ENCODE peak calls at places on chromosome 4, in nine cellular contexts. One of them, this sample, is unnamed.

GRCh38 chr4:124530464-124531077 is 182.0 kb downstream of the ANKRD50 start:
- DNase-seq in ascending aorta: no peak
- DNase-seq in suprapubic skin: no peak
- DNase-seq in OCI-LY7: no peak
- DNase-seq in tibial artery: no peak
- DNase-seq in GM23338: no peak
- DNase-seq in CD8-positive, alpha-beta memory T cell: no peak
- DNase-seq in mesenchymal stem cell: peak; percentile 94
- DNase-seq in caudate nucleus: no peak
- DNase-seq in this sample: no peak

GRCh38 chr4:26701786-26702227 is 117.9 kb downstream of the TBC1D19 start:
- DNase-seq in CD8-positive, alpha-beta memory T cell: no peak
- DNase-seq in ascending aorta: no peak
- DNase-seq in GM23338: no peak
- DNase-seq in tibial artery: no peak
- DNase-seq in OCI-LY7: no peak
- DNase-seq in suprapubic skin: no peak
- DNase-seq in caudate nucleus: no peak
- DNase-seq in mesenchymal stem cell: peak; percentile 26
- DNase-seq in this sample: no peak

GRCh38 chr4:16259531-16260246 is 33.4 kb upstream of the TAPT1 start:
- DNase-seq in OCI-LY7: no peak
- DNase-seq in tibial artery: no peak
- DNase-seq in CD8-positive, alpha-beta memory T cell: no peak
- DNase-seq in mesenchymal stem cell: no peak
- DNase-seq in suprapubic skin: no peak
- DNase-seq in ascending aorta: no peak
- DNase-seq in GM23338: no peak
- DNase-seq in caudate nucleus: no peak
- DNase-seq in this sample: no peak

GRCh38 chr4:105990933-105991332 is 95.7 kb downstream of the NPNT start:
- DNase-seq in mesenchymal stem cell: peak; percentile 79
- DNase-seq in ascending aorta: peak; percentile 86
- DNase-seq in tibial artery: peak; percentile 88
- DNase-seq in GM23338: no peak
- DNase-seq in caudate nucleus: no peak
- DNase-seq in CD8-positive, alpha-beta memory T cell: no peak
- DNase-seq in suprapubic skin: peak; percentile 72
- DNase-seq in OCI-LY7: no peak
- DNase-seq in this sample: peak; percentile 74

GRCh38 chr4:123813901-123814300 is 417.3 kb downstream of the SPRY1 start:
- DNase-seq in caudate nucleus: no peak
- DNase-seq in mesenchymal stem cell: no peak
- DNase-seq in GM23338: no peak
- DNase-seq in ascending aorta: no peak
- DNase-seq in CD8-positive, alpha-beta memory T cell: no peak
- DNase-seq in suprapubic skin: no peak
- DNase-seq in tibial artery: no peak
- DNase-seq in OCI-LY7: no peak
- DNase-seq in this sample: no peak

GRCh38 chr4:41142356-41142755 is 72.0 kb downstream of the APBB2 start:
- DNase-seq in CD8-positive, alpha-beta memory T cell: no peak
- DNase-seq in tibial artery: peak; percentile 76
- DNase-seq in caudate nucleus: no peak
- DNase-seq in GM23338: no peak
- DNase-seq in OCI-LY7: no peak
- DNase-seq in ascending aorta: no peak
- DNase-seq in mesenchymal stem cell: no peak
- DNase-seq in suprapubic skin: no peak
- DNase-seq in this sample: no peak

GRCh38 chr4:110625593-110626292 is 2.9 kb upstream of the PITX2 start:
- DNase-seq in GM23338: peak; percentile 24
- DNase-seq in CD8-positive, alpha-beta memory T cell: no peak
- DNase-seq in ascending aorta: no peak
- DNase-seq in OCI-LY7: no peak
- DNase-seq in mesenchymal stem cell: peak; percentile 44
- DNase-seq in caudate nucleus: no peak
- DNase-seq in suprapubic skin: no peak
- DNase-seq in tibial artery: no peak
- DNase-seq in this sample: no peak

GRCh38 chr4:100983426-100983825 is 363.9 kb downstream of the PPP3CA start:
- DNase-seq in OCI-LY7: no peak
- DNase-seq in caudate nucleus: no peak
- DNase-seq in mesenchymal stem cell: peak; percentile 34
- DNase-seq in ascending aorta: no peak
- DNase-seq in CD8-positive, alpha-beta memory T cell: no peak
- DNase-seq in GM23338: no peak
- DNase-seq in tibial artery: no peak
- DNase-seq in suprapubic skin: no peak
- DNase-seq in this sample: no peak

GRCh38 chr4:138003248-138003647 is 238.9 kb downstream of the SLC7A11 start:
- DNase-seq in caudate nucleus: no peak
- DNase-seq in CD8-positive, alpha-beta memory T cell: no peak
- DNase-seq in tibial artery: no peak
- DNase-seq in mesenchymal stem cell: no peak
- DNase-seq in suprapubic skin: no peak
- DNase-seq in GM23338: no peak
- DNase-seq in OCI-LY7: no peak
- DNase-seq in ascending aorta: no peak
- DNase-seq in this sample: no peak

GRCh38 chr4:148076964-148077363 is 345.1 kb downstream of the ARHGAP10 start:
- DNase-seq in mesenchymal stem cell: peak; percentile 59
- DNase-seq in OCI-LY7: no peak
- DNase-seq in caudate nucleus: no peak
- DNase-seq in suprapubic skin: no peak
- DNase-seq in GM23338: no peak
- DNase-seq in CD8-positive, alpha-beta memory T cell: no peak
- DNase-seq in tibial artery: no peak
- DNase-seq in ascending aorta: no peak
- DNase-seq in this sample: no peak

GRCh38 chr4:172982151-172982590 is 186.4 kb upstream of the GALNT7 start:
- DNase-seq in mesenchymal stem cell: peak; percentile 70
- DNase-seq in OCI-LY7: no peak
- DNase-seq in suprapubic skin: no peak
- DNase-seq in ascending aorta: peak; percentile 86
- DNase-seq in tibial artery: peak; percentile 87
- DNase-seq in caudate nucleus: no peak
- DNase-seq in CD8-positive, alpha-beta memory T cell: no peak
- DNase-seq in GM23338: no peak
- DNase-seq in this sample: no peak

GRCh38 chr4:8524595-8525382 is 55.4 kb upstream of the GPR78 start:
- DNase-seq in mesenchymal stem cell: no peak
- DNase-seq in suprapubic skin: no peak
- DNase-seq in OCI-LY7: no peak
- DNase-seq in caudate nucleus: no peak
- DNase-seq in CD8-positive, alpha-beta memory T cell: no peak
- DNase-seq in tibial artery: no peak
- DNase-seq in GM23338: no peak
- DNase-seq in ascending aorta: no peak
- DNase-seq in this sample: no peak
- H3K27ac ChIP-seq in mesenchymal stem cell: peak overlapping the region; percentile 19
- H3K27ac ChIP-seq in suprapubic skin: no peak overlapping the region
- H3K27ac ChIP-seq in OCI-LY7: no peak overlapping the region
- H3K27ac ChIP-seq in caudate nucleus: no peak overlapping the region
- H3K27ac ChIP-seq in CD8-positive, alpha-beta memory T cell: no peak overlapping the region
- H3K27ac ChIP-seq in tibial artery: no peak overlapping the region
- H3K27ac ChIP-seq in GM23338: no peak overlapping the region
- H3K27ac ChIP-seq in ascending aorta: no peak overlapping the region
- H3K27ac ChIP-seq in this sample: no peak overlapping the region

GRCh38 chr4:68732653-68733466 is 62.4 kb upstream of the UGT2B15 start:
- DNase-seq in caudate nucleus: no peak
- DNase-seq in tibial artery: no peak
- DNase-seq in OCI-LY7: no peak
- DNase-seq in mesenchymal stem cell: no peak
- DNase-seq in CD8-positive, alpha-beta memory T cell: no peak
- DNase-seq in suprapubic skin: no peak
- DNase-seq in ascending aorta: no peak
- DNase-seq in GM23338: no peak
- DNase-seq in this sample: no peak
- H3K27ac ChIP-seq in caudate nucleus: no peak overlapping the region
- H3K27ac ChIP-seq in tibial artery: no peak overlapping the region
- H3K27ac ChIP-seq in OCI-LY7: no peak overlapping the region
- H3K27ac ChIP-seq in mesenchymal stem cell: peak overlapping the region; percentile 23
- H3K27ac ChIP-seq in CD8-positive, alpha-beta memory T cell: no peak overlapping the region
- H3K27ac ChIP-seq in suprapubic skin: no peak overlapping the region
- H3K27ac ChIP-seq in ascending aorta: no peak overlapping the region
- H3K27ac ChIP-seq in GM23338: no peak overlapping the region
- H3K27ac ChIP-seq in this sample: no peak overlapping the region

DNA sequence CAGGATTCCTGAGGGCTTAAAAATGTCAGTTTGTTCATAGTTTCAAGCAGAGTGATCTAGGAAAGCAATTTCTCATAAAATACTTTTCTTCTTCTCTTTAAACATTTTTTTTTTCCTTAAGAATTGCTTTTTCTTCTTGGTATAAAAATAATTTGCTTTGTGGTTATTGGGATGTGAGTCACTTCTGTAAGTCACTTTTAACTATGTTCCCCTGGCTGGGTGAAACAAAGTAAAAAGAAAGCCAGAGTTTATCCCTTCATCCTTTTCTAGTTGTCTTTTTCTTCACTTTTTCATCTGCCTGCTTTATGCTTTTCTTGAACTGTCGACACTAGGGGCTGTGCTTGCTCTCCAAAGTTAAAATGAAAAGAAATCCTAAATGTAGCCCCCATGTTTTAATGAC is 33.5 kb downstream of the ARSJ start:
- DNase-seq in OCI-LY7: no peak
- DNase-seq in GM23338: peak; percentile 10
- DNase-seq in suprapubic skin: no peak
- DNase-seq in caudate nucleus: no peak
- DNase-seq in CD8-positive, alpha-beta memory T cell: no peak
- DNase-seq in mesenchymal stem cell: no peak
- DNase-seq in ascending aorta: no peak
- DNase-seq in tibial artery: no peak
- DNase-seq in this sample: no peak
- H3K27ac ChIP-seq in OCI-LY7: no peak overlapping the region
- H3K27ac ChIP-seq in GM23338: peak overlapping the region; percentile 16
- H3K27ac ChIP-seq in suprapubic skin: no peak overlapping the region
- H3K27ac ChIP-seq in caudate nucleus: no peak overlapping the region
- H3K27ac ChIP-seq in CD8-positive, alpha-beta memory T cell: no peak overlapping the region
- H3K27ac ChIP-seq in mesenchymal stem cell: peak overlapping the region; percentile 50
- H3K27ac ChIP-seq in ascending aorta: peak overlapping the region; percentile 32
- H3K27ac ChIP-seq in tibial artery: peak overlapping the region; percentile 31
- H3K27ac ChIP-seq in this sample: no peak overlapping the region

GRCh38 chr4:155679343-155679742 is 12.7 kb downstream of the GUCY1A1 start:
- DNase-seq in suprapubic skin: peak; percentile 57
- DNase-seq in mesenchymal stem cell: no peak
- DNase-seq in ascending aorta: peak; percentile 74
- DNase-seq in OCI-LY7: no peak
- DNase-seq in GM23338: no peak
- DNase-seq in CD8-positive, alpha-beta memory T cell: no peak
- DNase-seq in caudate nucleus: no peak
- DNase-seq in tibial artery: peak; percentile 68
- DNase-seq in this sample: no peak
- H3K27ac ChIP-seq in suprapubic skin: no peak overlapping the region
- H3K27ac ChIP-seq in mesenchymal stem cell: no peak overlapping the region
- H3K27ac ChIP-seq in ascending aorta: no peak overlapping the region
- H3K27ac ChIP-seq in OCI-LY7: no peak overlapping the region
- H3K27ac ChIP-seq in GM23338: no peak overlapping the region
- H3K27ac ChIP-seq in CD8-positive, alpha-beta memory T cell: no peak overlapping the region
- H3K27ac ChIP-seq in caudate nucleus: no peak overlapping the region
- H3K27ac ChIP-seq in tibial artery: no peak overlapping the region
- H3K27ac ChIP-seq in this sample: no peak overlapping the region

GRCh38 chr4:8395504-8395903 is 45.0 kb downstream of the ACOX3 start:
- DNase-seq in CD8-positive, alpha-beta memory T cell: no peak
- DNase-seq in GM23338: no peak
- DNase-seq in OCI-LY7: no peak
- DNase-seq in suprapubic skin: no peak
- DNase-seq in mesenchymal stem cell: no peak
- DNase-seq in ascending aorta: no peak
- DNase-seq in tibial artery: no peak
- DNase-seq in caudate nucleus: no peak
- DNase-seq in this sample: no peak

GRCh38 chr4:8394125-8394524 is 46.4 kb downstream of the ACOX3 start:
- DNase-seq in suprapubic skin: peak; percentile 83
- DNase-seq in ascending aorta: peak; percentile 83
- DNase-seq in mesenchymal stem cell: no peak
- DNase-seq in caudate nucleus: no peak
- DNase-seq in GM23338: no peak
- DNase-seq in OCI-LY7: no peak
- DNase-seq in CD8-positive, alpha-beta memory T cell: no peak
- DNase-seq in tibial artery: peak; percentile 86
- DNase-seq in this sample: peak; percentile 49

GRCh38 chr4:8396762-8397406 is 43.6 kb downstream of the ACOX3 start:
- DNase-seq in tibial artery: no peak
- DNase-seq in suprapubic skin: no peak
- DNase-seq in CD8-positive, alpha-beta memory T cell: no peak
- DNase-seq in GM23338: peak; percentile 69
- DNase-seq in ascending aorta: no peak
- DNase-seq in caudate nucleus: no peak
- DNase-seq in mesenchymal stem cell: no peak
- DNase-seq in OCI-LY7: no peak
- DNase-seq in this sample: peak; percentile 69

GRCh38 chr4:8393593-8394038 is 46.9 kb downstream of the ACOX3 start:
- DNase-seq in OCI-LY7: no peak
- DNase-seq in tibial artery: peak; percentile 84
- DNase-seq in GM23338: no peak
- DNase-seq in caudate nucleus: no peak
- DNase-seq in ascending aorta: peak; percentile 91
- DNase-seq in CD8-positive, alpha-beta memory T cell: no peak
- DNase-seq in mesenchymal stem cell: peak; percentile 96
- DNase-seq in suprapubic skin: no peak
- DNase-seq in this sample: peak; percentile 49

GRCh38 chr4:8394806-8395205 is 45.7 kb downstream of the ACOX3 start:
- DNase-seq in suprapubic skin: peak; percentile 56
- DNase-seq in caudate nucleus: no peak
- DNase-seq in CD8-positive, alpha-beta memory T cell: no peak
- DNase-seq in tibial artery: no peak
- DNase-seq in OCI-LY7: no peak
- DNase-seq in GM23338: no peak
- DNase-seq in mesenchymal stem cell: no peak
- DNase-seq in ascending aorta: no peak
- DNase-seq in this sample: no peak
- H3K27ac ChIP-seq in suprapubic skin: no peak overlapping the region
- H3K27ac ChIP-seq in caudate nucleus: peak overlapping the region; percentile 94
- H3K27ac ChIP-seq in CD8-positive, alpha-beta memory T cell: no peak overlapping the region
- H3K27ac ChIP-seq in tibial artery: peak overlapping the region; percentile 7
- H3K27ac ChIP-seq in OCI-LY7: no peak overlapping the region
- H3K27ac ChIP-seq in GM23338: no peak overlapping the region
- H3K27ac ChIP-seq in mesenchymal stem cell: no peak overlapping the region
- H3K27ac ChIP-seq in ascending aorta: peak overlapping the region; percentile 67
- H3K27ac ChIP-seq in this sample: no peak overlapping the region

GRCh38 chr4:3293410-3294391 is 880 bp downstream of the RGS12 start:
- DNase-seq in tibial artery: no peak
- DNase-seq in mesenchymal stem cell: peak; percentile 15
- DNase-seq in caudate nucleus: no peak
- DNase-seq in OCI-LY7: peak; percentile 5
- DNase-seq in suprapubic skin: no peak
- DNase-seq in ascending aorta: peak; percentile 67
- DNase-seq in GM23338: no peak
- DNase-seq in CD8-positive, alpha-beta memory T cell: no peak
- DNase-seq in this sample: no peak
- H3K27ac ChIP-seq in tibial artery: peak overlapping the region; percentile 94
- H3K27ac ChIP-seq in mesenchymal stem cell: no peak overlapping the region
- H3K27ac ChIP-seq in caudate nucleus: peak overlapping the region; percentile 80
- H3K27ac ChIP-seq in OCI-LY7: no peak overlapping the region
- H3K27ac ChIP-seq in suprapubic skin: peak overlapping the region; percentile 80
- H3K27ac ChIP-seq in ascending aorta: peak overlapping the region; percentile 75
- H3K27ac ChIP-seq in GM23338: no peak overlapping the region
- H3K27ac ChIP-seq in CD8-positive, alpha-beta memory T cell: peak overlapping the region; percentile 54
- H3K27ac ChIP-seq in this sample: peak overlapping the region; percentile 61

DNA sequence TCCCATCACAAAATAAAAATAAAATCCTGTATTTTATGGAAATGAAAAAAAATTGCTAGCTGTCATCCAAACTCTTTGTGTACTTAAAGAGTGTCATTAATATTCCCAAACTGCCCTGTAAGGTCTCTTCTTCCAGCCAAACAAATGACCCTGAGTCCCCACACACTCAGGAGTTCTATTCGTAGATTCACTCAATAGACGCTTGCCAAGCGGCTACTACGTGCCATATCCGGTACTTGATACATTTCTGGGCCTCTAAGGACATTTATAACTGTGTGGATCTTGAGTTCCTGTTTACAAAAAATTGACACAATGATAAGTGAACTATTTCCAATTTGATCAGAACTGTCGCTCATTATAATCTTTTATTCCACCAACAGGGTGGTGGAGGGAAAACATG is 245.1 kb downstream of the SCFD2 start:
- DNase-seq in CD8-positive, alpha-beta memory T cell: no peak
- DNase-seq in mesenchymal stem cell: no peak
- DNase-seq in suprapubic skin: no peak
- DNase-seq in caudate nucleus: no peak
- DNase-seq in GM23338: no peak
- DNase-seq in tibial artery: no peak
- DNase-seq in OCI-LY7: no peak
- DNase-seq in ascending aorta: no peak
- DNase-seq in this sample: no peak
- H3K27ac ChIP-seq in CD8-positive, alpha-beta memory T cell: no peak overlapping the region
- H3K27ac ChIP-seq in mesenchymal stem cell: no peak overlapping the region
- H3K27ac ChIP-seq in suprapubic skin: no peak overlapping the region
- H3K27ac ChIP-seq in caudate nucleus: no peak overlapping the region
- H3K27ac ChIP-seq in GM23338: no peak overlapping the region
- H3K27ac ChIP-seq in tibial artery: peak overlapping the region; percentile 62
- H3K27ac ChIP-seq in OCI-LY7: no peak overlapping the region
- H3K27ac ChIP-seq in ascending aorta: peak overlapping the region; percentile 78
- H3K27ac ChIP-seq in this sample: no peak overlapping the region